ENCODE peak calls at places on chromosomes 13 and 19, in ten cellular contexts. One of them, this sample, is unnamed.

GRCh38 chr13:51946163-51946669 is 65.0 kb downstream of the ATP7B start:
- DNase-seq in GM04504: no peak
- DNase-seq in NCI-H524 treated with DMSO at 0.1 percent for 48 hours: no peak
- DNase-seq in colonic mucosa: no peak
- DNase-seq in HT1080: no peak
- DNase-seq in T1000: no peak
- DNase-seq in sciatic nerve: no peak
- DNase-seq in brain microvascular endothelial cell: no peak
- DNase-seq in ACHN: no peak
- DNase-seq in cardiac septum: peak
- DNase-seq in this sample: no peak

GRCh38 chr19:4678881-4679379 is 8.8 kb upstream of the MYDGF start:
- DNase-seq in GM04504: no peak
- DNase-seq in HT1080: no peak
- DNase-seq in colonic mucosa: peak
- DNase-seq in ACHN: no peak
- DNase-seq in T1000: no peak
- DNase-seq in cardiac septum: no peak
- DNase-seq in NCI-H524 treated with DMSO at 0.1 percent for 48 hours: no peak
- DNase-seq in sciatic nerve: peak
- DNase-seq in brain microvascular endothelial cell: peak
- DNase-seq in this sample: peak

GRCh38 chr13:19153782-19154450 is 27.7 kb downstream of the TUBA3C start:
- DNase-seq in colonic mucosa: no peak
- DNase-seq in ACHN: no peak
- DNase-seq in HT1080: peak
- DNase-seq in GM04504: no peak
- DNase-seq in brain microvascular endothelial cell: no peak
- DNase-seq in T1000: no peak
- DNase-seq in NCI-H524 treated with DMSO at 0.1 percent for 48 hours: no peak
- DNase-seq in sciatic nerve: no peak
- DNase-seq in cardiac septum: no peak
- DNase-seq in this sample: no peak

GRCh38 chr19:55459551-55459949 is 1.9 kb downstream of the ISOC2 start:
- DNase-seq in brain microvascular endothelial cell: no peak
- DNase-seq in NCI-H524 treated with DMSO at 0.1 percent for 48 hours: no peak
- DNase-seq in ACHN: no peak
- DNase-seq in cardiac septum: no peak
- DNase-seq in GM04504: no peak
- DNase-seq in T1000: no peak
- DNase-seq in HT1080: no peak
- DNase-seq in colonic mucosa: no peak
- DNase-seq in sciatic nerve: peak
- DNase-seq in this sample: no peak

GRCh38 chr19:681029-681626 is 4.9 kb downstream of the FSTL3 start:
- DNase-seq in brain microvascular endothelial cell: no peak
- DNase-seq in GM04504: peak
- DNase-seq in ACHN: peak
- DNase-seq in cardiac septum: peak
- DNase-seq in HT1080: no peak
- DNase-seq in T1000: no peak
- DNase-seq in colonic mucosa: no peak
- DNase-seq in NCI-H524 treated with DMSO at 0.1 percent for 48 hours: no peak
- DNase-seq in sciatic nerve: peak
- DNase-seq in this sample: no peak

GRCh38 chr19:46546194-46546896 is 50.7 kb upstream of the PNMA8B start:
- DNase-seq in GM04504: no peak
- DNase-seq in HT1080: peak
- DNase-seq in sciatic nerve: peak
- DNase-seq in cardiac septum: no peak
- DNase-seq in brain microvascular endothelial cell: peak
- DNase-seq in NCI-H524 treated with DMSO at 0.1 percent for 48 hours: no peak
- DNase-seq in T1000: no peak
- DNase-seq in colonic mucosa: peak
- DNase-seq in ACHN: no peak
- DNase-seq in this sample: peak

GRCh38 chr19:58581227-58582141 is 8.3 kb upstream of the MZF1 start:
- DNase-seq in cardiac septum: peak
- DNase-seq in colonic mucosa: peak
- DNase-seq in NCI-H524 treated with DMSO at 0.1 percent for 48 hours: no peak
- DNase-seq in ACHN: no peak
- DNase-seq in sciatic nerve: peak
- DNase-seq in HT1080: peak
- DNase-seq in brain microvascular endothelial cell: peak
- DNase-seq in T1000: no peak
- DNase-seq in GM04504: peak
- DNase-seq in this sample: peak

GRCh38 chr19:14473915-14474578 is 1.1 kb downstream of the PTGER1 start:
- DNase-seq in NCI-H524 treated with DMSO at 0.1 percent for 48 hours: no peak
- DNase-seq in HT1080: no peak
- DNase-seq in GM04504: no peak
- DNase-seq in T1000: no peak
- DNase-seq in cardiac septum: no peak
- DNase-seq in brain microvascular endothelial cell: no peak
- DNase-seq in ACHN: no peak
- DNase-seq in colonic mucosa: peak
- DNase-seq in sciatic nerve: no peak
- DNase-seq in this sample: no peak

GRCh38 chr19:56837892-56838679 is 2.4 kb downstream of the PEG3 start:
- DNase-seq in brain microvascular endothelial cell: peak
- DNase-seq in ACHN: no peak
- DNase-seq in sciatic nerve: peak
- DNase-seq in GM04504: no peak
- DNase-seq in cardiac septum: peak
- DNase-seq in HT1080: no peak
- DNase-seq in colonic mucosa: peak
- DNase-seq in T1000: peak
- DNase-seq in NCI-H524 treated with DMSO at 0.1 percent for 48 hours: no peak
- DNase-seq in this sample: no peak

GRCh38 chr13:32734511-32734910 is 148.3 kb downstream of the PDS5B start:
- DNase-seq in sciatic nerve: no peak
- DNase-seq in GM04504: no peak
- DNase-seq in brain microvascular endothelial cell: peak
- DNase-seq in colonic mucosa: no peak
- DNase-seq in T1000: no peak
- DNase-seq in ACHN: peak
- DNase-seq in NCI-H524 treated with DMSO at 0.1 percent for 48 hours: no peak
- DNase-seq in cardiac septum: no peak
- DNase-seq in HT1080: peak
- DNase-seq in this sample: no peak

GRCh38 chr13:28463481-28463880 is 31.4 kb downstream of the FLT1 start:
- DNase-seq in cardiac septum: no peak
- DNase-seq in sciatic nerve: no peak
- DNase-seq in brain microvascular endothelial cell: no peak
- DNase-seq in NCI-H524 treated with DMSO at 0.1 percent for 48 hours: no peak
- DNase-seq in ACHN: no peak
- DNase-seq in T1000: no peak
- DNase-seq in GM04504: no peak
- DNase-seq in colonic mucosa: no peak
- DNase-seq in HT1080: no peak
- DNase-seq in this sample: no peak

GRCh38 chr13:84445776-84446175 is 563.5 kb upstream of the SLITRK1 start:
- DNase-seq in GM04504: no peak
- DNase-seq in cardiac septum: no peak
- DNase-seq in colonic mucosa: no peak
- DNase-seq in ACHN: no peak
- DNase-seq in HT1080: no peak
- DNase-seq in brain microvascular endothelial cell: peak
- DNase-seq in T1000: no peak
- DNase-seq in NCI-H524 treated with DMSO at 0.1 percent for 48 hours: no peak
- DNase-seq in sciatic nerve: no peak
- DNase-seq in this sample: no peak

GRCh38 chr19:3359850-3360493 is 6.4 kb upstream of the NFIC start:
- DNase-seq in HT1080: no peak
- DNase-seq in NCI-H524 treated with DMSO at 0.1 percent for 48 hours: no peak
- DNase-seq in T1000: no peak
- DNase-seq in GM04504: no peak
- DNase-seq in colonic mucosa: no peak
- DNase-seq in sciatic nerve: no peak
- DNase-seq in cardiac septum: no peak
- DNase-seq in brain microvascular endothelial cell: no peak
- DNase-seq in ACHN: peak
- DNase-seq in this sample: no peak

GRCh38 chr19:16000024-16000687 is 51.3 kb downstream of the OR10H4 start:
- DNase-seq in colonic mucosa: no peak
- DNase-seq in NCI-H524 treated with DMSO at 0.1 percent for 48 hours: no peak
- DNase-seq in ACHN: no peak
- DNase-seq in brain microvascular endothelial cell: no peak
- DNase-seq in sciatic nerve: no peak
- DNase-seq in HT1080: no peak
- DNase-seq in T1000: no peak
- DNase-seq in cardiac septum: no peak
- DNase-seq in GM04504: no peak
- DNase-seq in this sample: no peak

GRCh38 chr19:49231389-49231788 is 73.8 kb downstream of the TRPM4 start:
- DNase-seq in brain microvascular endothelial cell: no peak
- DNase-seq in GM04504: no peak
- DNase-seq in sciatic nerve: peak
- DNase-seq in T1000: no peak
- DNase-seq in colonic mucosa: no peak
- DNase-seq in ACHN: no peak
- DNase-seq in HT1080: no peak
- DNase-seq in cardiac septum: peak
- DNase-seq in NCI-H524 treated with DMSO at 0.1 percent for 48 hours: no peak
- DNase-seq in this sample: no peak

GRCh38 chr13:69796256-69796655 is 311.4 kb upstream of the ATXN8OS start:
- DNase-seq in brain microvascular endothelial cell: no peak
- DNase-seq in sciatic nerve: no peak
- DNase-seq in NCI-H524 treated with DMSO at 0.1 percent for 48 hours: no peak
- DNase-seq in cardiac septum: no peak
- DNase-seq in GM04504: no peak
- DNase-seq in ACHN: no peak
- DNase-seq in HT1080: no peak
- DNase-seq in T1000: no peak
- DNase-seq in colonic mucosa: no peak
- DNase-seq in this sample: no peak

GRCh38 chr13:59677966-59678814 is 485.5 kb downstream of the DIAPH3 start:
- DNase-seq in ACHN: peak
- DNase-seq in NCI-H524 treated with DMSO at 0.1 percent for 48 hours: no peak
- DNase-seq in HT1080: peak
- DNase-seq in brain microvascular endothelial cell: peak
- DNase-seq in cardiac septum: no peak
- DNase-seq in colonic mucosa: no peak
- DNase-seq in GM04504: no peak
- DNase-seq in sciatic nerve: no peak
- DNase-seq in T1000: no peak
- DNase-seq in this sample: peak

GRCh38 chr13:107563099-107563925 is 652.0 kb downstream of the LIG4 start:
- DNase-seq in sciatic nerve: no peak
- DNase-seq in HT1080: no peak
- DNase-seq in colonic mucosa: no peak
- DNase-seq in GM04504: no peak
- DNase-seq in brain microvascular endothelial cell: no peak
- DNase-seq in ACHN: no peak
- DNase-seq in cardiac septum: no peak
- DNase-seq in T1000: no peak
- DNase-seq in NCI-H524 treated with DMSO at 0.1 percent for 48 hours: no peak
- DNase-seq in this sample: no peak

GRCh38 chr13:20940083-20940482 is 37.5 kb upstream of the XPO4 start:
- DNase-seq in NCI-H524 treated with DMSO at 0.1 percent for 48 hours: no peak
- DNase-seq in HT1080: no peak
- DNase-seq in brain microvascular endothelial cell: no peak
- DNase-seq in cardiac septum: no peak
- DNase-seq in colonic mucosa: no peak
- DNase-seq in ACHN: no peak
- DNase-seq in sciatic nerve: no peak
- DNase-seq in GM04504: peak
- DNase-seq in T1000: no peak
- DNase-seq in this sample: peak

GRCh38 chr13:45242524-45242923 is 41.7 kb upstream of the KCTD4 start:
- DNase-seq in ACHN: no peak
- DNase-seq in NCI-H524 treated with DMSO at 0.1 percent for 48 hours: no peak
- DNase-seq in sciatic nerve: no peak
- DNase-seq in GM04504: no peak
- DNase-seq in T1000: no peak
- DNase-seq in colonic mucosa: no peak
- DNase-seq in cardiac septum: no peak
- DNase-seq in brain microvascular endothelial cell: no peak
- DNase-seq in HT1080: no peak
- DNase-seq in this sample: no peak

GRCh38 chr13:30466358-30466714 is 600 bp upstream of the HMGB1 start:
- DNase-seq in colonic mucosa: no peak
- DNase-seq in cardiac septum: no peak
- DNase-seq in HT1080: peak
- DNase-seq in sciatic nerve: no peak
- DNase-seq in brain microvascular endothelial cell: peak
- DNase-seq in NCI-H524 treated with DMSO at 0.1 percent for 48 hours: peak
- DNase-seq in ACHN: peak
- DNase-seq in T1000: no peak
- DNase-seq in GM04504: no peak
- DNase-seq in this sample: peak

GRCh38 chr19:4889034-4889825 is 13.5 kb downstream of the ARRDC5 start:
- DNase-seq in HT1080: peak
- DNase-seq in GM04504: no peak
- DNase-seq in colonic mucosa: no peak
- DNase-seq in T1000: peak
- DNase-seq in cardiac septum: no peak
- DNase-seq in brain microvascular endothelial cell: peak
- DNase-seq in NCI-H524 treated with DMSO at 0.1 percent for 48 hours: no peak
- DNase-seq in ACHN: no peak
- DNase-seq in sciatic nerve: no peak
- DNase-seq in this sample: no peak

GRCh38 chr19:21749090-21749489 is 18.3 kb downstream of the ZNF100 start:
- DNase-seq in colonic mucosa: no peak
- DNase-seq in ACHN: no peak
- DNase-seq in brain microvascular endothelial cell: peak
- DNase-seq in NCI-H524 treated with DMSO at 0.1 percent for 48 hours: no peak
- DNase-seq in sciatic nerve: no peak
- DNase-seq in T1000: no peak
- DNase-seq in GM04504: no peak
- DNase-seq in cardiac septum: no peak
- DNase-seq in HT1080: no peak
- DNase-seq in this sample: no peak

GRCh38 chr13:83312194-83312593 is 570.1 kb downstream of the SLITRK1 start:
- DNase-seq in T1000: no peak
- DNase-seq in brain microvascular endothelial cell: peak
- DNase-seq in cardiac septum: no peak
- DNase-seq in HT1080: no peak
- DNase-seq in colonic mucosa: no peak
- DNase-seq in ACHN: no peak
- DNase-seq in GM04504: no peak
- DNase-seq in NCI-H524 treated with DMSO at 0.1 percent for 48 hours: no peak
- DNase-seq in sciatic nerve: no peak
- DNase-seq in this sample: peak

GRCh38 chr13:22278336-22278929 is 607.6 kb downstream of the FGF9 start:
- DNase-seq in NCI-H524 treated with DMSO at 0.1 percent for 48 hours: peak
- DNase-seq in GM04504: peak
- DNase-seq in T1000: no peak
- DNase-seq in sciatic nerve: peak
- DNase-seq in HT1080: peak
- DNase-seq in cardiac septum: no peak
- DNase-seq in ACHN: peak
- DNase-seq in brain microvascular endothelial cell: no peak
- DNase-seq in colonic mucosa: peak
- DNase-seq in this sample: peak

GRCh38 chr13:102484329-102484728 is 82.5 kb upstream of the FGF14 start:
- DNase-seq in cardiac septum: no peak
- DNase-seq in NCI-H524 treated with DMSO at 0.1 percent for 48 hours: no peak
- DNase-seq in sciatic nerve: no peak
- DNase-seq in T1000: no peak
- DNase-seq in ACHN: peak
- DNase-seq in GM04504: no peak
- DNase-seq in brain microvascular endothelial cell: peak
- DNase-seq in HT1080: peak
- DNase-seq in colonic mucosa: no peak
- DNase-seq in this sample: peak

GRCh38 chr13:97076898-97077297 is 82.6 kb upstream of the OXGR1 start:
- DNase-seq in GM04504: no peak
- DNase-seq in ACHN: no peak
- DNase-seq in NCI-H524 treated with DMSO at 0.1 percent for 48 hours: no peak
- DNase-seq in brain microvascular endothelial cell: peak
- DNase-seq in HT1080: no peak
- DNase-seq in sciatic nerve: no peak
- DNase-seq in T1000: no peak
- DNase-seq in colonic mucosa: no peak
- DNase-seq in cardiac septum: no peak
- DNase-seq in this sample: peak

This sample was measured in mesenchymal stem cell.